ENCODE peak calls at places on chromosome 5, in nine cellular contexts. One of them, this sample, is unnamed.

GRCh38 chr5:133337795-133338445 is 274.4 kb downstream of the FSTL4 start:
- DNase-seq in ACHN: no peak
- DNase-seq in effector memory CD4-positive, alpha-beta T cell: no peak
- DNase-seq in myocyte: no peak
- DNase-seq in stimulated activated naive CD8-positive, alpha-beta T cell treated with anti-CD3 and anti-CD28 coated beads, Interleukin-15, Interleukin-2, amounts not matched to agents 100 U/mL and 50 U/mL, for 24 hours: no peak
- DNase-seq in activated T-helper 1 cell treated with anti-CD3 and anti-CD28 coated beads, Interleukin-12 subunit alpha, Interleukin-12 subunit beta, Interleukin-2, Interleukin-4 antibody, amounts not matched to agents 30 ng/mL and 10 ng/mL and 1 ng/mL, durations not matched to agents 14 hours and 24 hours and 36 hours: no peak
- DNase-seq in astrocyte of the spinal cord: no peak
- DNase-seq in cerebellar cortex: no peak
- DNase-seq in AG08395: no peak
- DNase-seq in this sample: no peak

GRCh38 chr5:79750611-79751510 is 61.2 kb downstream of the CMYA5 start:
- DNase-seq in ACHN: no peak
- DNase-seq in effector memory CD4-positive, alpha-beta T cell: no peak
- DNase-seq in myocyte: no peak
- DNase-seq in stimulated activated naive CD8-positive, alpha-beta T cell treated with anti-CD3 and anti-CD28 coated beads, Interleukin-15, Interleukin-2, amounts not matched to agents 100 U/mL and 50 U/mL, for 24 hours: no peak
- DNase-seq in activated T-helper 1 cell treated with anti-CD3 and anti-CD28 coated beads, Interleukin-12 subunit alpha, Interleukin-12 subunit beta, Interleukin-2, Interleukin-4 antibody, amounts not matched to agents 30 ng/mL and 10 ng/mL and 1 ng/mL, durations not matched to agents 14 hours and 24 hours and 36 hours: no peak
- DNase-seq in astrocyte of the spinal cord: no peak
- DNase-seq in cerebellar cortex: no peak
- DNase-seq in AG08395: no peak
- DNase-seq in this sample: no peak

GRCh38 chr5:40988761-40989510 is 79.6 kb downstream of the C7 start:
- DNase-seq in ACHN: no peak
- DNase-seq in effector memory CD4-positive, alpha-beta T cell: no peak
- DNase-seq in myocyte: no peak
- DNase-seq in stimulated activated naive CD8-positive, alpha-beta T cell treated with anti-CD3 and anti-CD28 coated beads, Interleukin-15, Interleukin-2, amounts not matched to agents 100 U/mL and 50 U/mL, for 24 hours: no peak
- DNase-seq in activated T-helper 1 cell treated with anti-CD3 and anti-CD28 coated beads, Interleukin-12 subunit alpha, Interleukin-12 subunit beta, Interleukin-2, Interleukin-4 antibody, amounts not matched to agents 30 ng/mL and 10 ng/mL and 1 ng/mL, durations not matched to agents 14 hours and 24 hours and 36 hours: no peak
- DNase-seq in astrocyte of the spinal cord: no peak
- DNase-seq in cerebellar cortex: no peak
- DNase-seq in AG08395: no peak
- DNase-seq in this sample: peak

GRCh38 chr5:14742427-14743010 is 78.0 kb downstream of the OTULIN start:
- DNase-seq in ACHN: no peak
- DNase-seq in effector memory CD4-positive, alpha-beta T cell: no peak
- DNase-seq in myocyte: no peak
- DNase-seq in stimulated activated naive CD8-positive, alpha-beta T cell treated with anti-CD3 and anti-CD28 coated beads, Interleukin-15, Interleukin-2, amounts not matched to agents 100 U/mL and 50 U/mL, for 24 hours: no peak
- DNase-seq in activated T-helper 1 cell treated with anti-CD3 and anti-CD28 coated beads, Interleukin-12 subunit alpha, Interleukin-12 subunit beta, Interleukin-2, Interleukin-4 antibody, amounts not matched to agents 30 ng/mL and 10 ng/mL and 1 ng/mL, durations not matched to agents 14 hours and 24 hours and 36 hours: no peak
- DNase-seq in astrocyte of the spinal cord: no peak
- DNase-seq in cerebellar cortex: no peak
- DNase-seq in AG08395: no peak
- DNase-seq in this sample: no peak

GRCh38 chr5:64229163-64229774 is 63.6 kb downstream of the RNF180 start:
- DNase-seq in ACHN: peak
- DNase-seq in effector memory CD4-positive, alpha-beta T cell: no peak
- DNase-seq in myocyte: peak
- DNase-seq in stimulated activated naive CD8-positive, alpha-beta T cell treated with anti-CD3 and anti-CD28 coated beads, Interleukin-15, Interleukin-2, amounts not matched to agents 100 U/mL and 50 U/mL, for 24 hours: no peak
- DNase-seq in activated T-helper 1 cell treated with anti-CD3 and anti-CD28 coated beads, Interleukin-12 subunit alpha, Interleukin-12 subunit beta, Interleukin-2, Interleukin-4 antibody, amounts not matched to agents 30 ng/mL and 10 ng/mL and 1 ng/mL, durations not matched to agents 14 hours and 24 hours and 36 hours: no peak
- DNase-seq in astrocyte of the spinal cord: peak
- DNase-seq in cerebellar cortex: peak
- DNase-seq in AG08395: peak
- DNase-seq in this sample: peak

GRCh38 chr5:170184007-170184687 is 48.6 kb upstream of the C5orf58 start:
- DNase-seq in ACHN: peak
- DNase-seq in effector memory CD4-positive, alpha-beta T cell: no peak
- DNase-seq in myocyte: peak
- DNase-seq in stimulated activated naive CD8-positive, alpha-beta T cell treated with anti-CD3 and anti-CD28 coated beads, Interleukin-15, Interleukin-2, amounts not matched to agents 100 U/mL and 50 U/mL, for 24 hours: peak
- DNase-seq in activated T-helper 1 cell treated with anti-CD3 and anti-CD28 coated beads, Interleukin-12 subunit alpha, Interleukin-12 subunit beta, Interleukin-2, Interleukin-4 antibody, amounts not matched to agents 30 ng/mL and 10 ng/mL and 1 ng/mL, durations not matched to agents 14 hours and 24 hours and 36 hours: peak
- DNase-seq in astrocyte of the spinal cord: peak
- DNase-seq in cerebellar cortex: peak
- DNase-seq in AG08395: peak
- DNase-seq in this sample: peak

GRCh38 chr5:35213608-35214007 is 16.7 kb downstream of the PRLR start:
- DNase-seq in ACHN: no peak
- DNase-seq in effector memory CD4-positive, alpha-beta T cell: no peak
- DNase-seq in myocyte: no peak
- DNase-seq in stimulated activated naive CD8-positive, alpha-beta T cell treated with anti-CD3 and anti-CD28 coated beads, Interleukin-15, Interleukin-2, amounts not matched to agents 100 U/mL and 50 U/mL, for 24 hours: no peak
- DNase-seq in activated T-helper 1 cell treated with anti-CD3 and anti-CD28 coated beads, Interleukin-12 subunit alpha, Interleukin-12 subunit beta, Interleukin-2, Interleukin-4 antibody, amounts not matched to agents 30 ng/mL and 10 ng/mL and 1 ng/mL, durations not matched to agents 14 hours and 24 hours and 36 hours: no peak
- DNase-seq in astrocyte of the spinal cord: peak
- DNase-seq in cerebellar cortex: no peak
- DNase-seq in AG08395: no peak
- DNase-seq in this sample: no peak

GRCh38 chr5:110514030-110514429 is 212.4 kb downstream of the TMEM232 start:
- DNase-seq in ACHN: no peak
- DNase-seq in effector memory CD4-positive, alpha-beta T cell: no peak
- DNase-seq in myocyte: no peak
- DNase-seq in stimulated activated naive CD8-positive, alpha-beta T cell treated with anti-CD3 and anti-CD28 coated beads, Interleukin-15, Interleukin-2, amounts not matched to agents 100 U/mL and 50 U/mL, for 24 hours: no peak
- DNase-seq in activated T-helper 1 cell treated with anti-CD3 and anti-CD28 coated beads, Interleukin-12 subunit alpha, Interleukin-12 subunit beta, Interleukin-2, Interleukin-4 antibody, amounts not matched to agents 30 ng/mL and 10 ng/mL and 1 ng/mL, durations not matched to agents 14 hours and 24 hours and 36 hours: no peak
- DNase-seq in astrocyte of the spinal cord: no peak
- DNase-seq in cerebellar cortex: no peak
- DNase-seq in AG08395: no peak
- DNase-seq in this sample: no peak

GRCh38 chr5:135429326-135429725 is 17.8 kb downstream of the DCANP1 start:
- DNase-seq in ACHN: no peak
- DNase-seq in effector memory CD4-positive, alpha-beta T cell: no peak
- DNase-seq in myocyte: peak
- DNase-seq in stimulated activated naive CD8-positive, alpha-beta T cell treated with anti-CD3 and anti-CD28 coated beads, Interleukin-15, Interleukin-2, amounts not matched to agents 100 U/mL and 50 U/mL, for 24 hours: no peak
- DNase-seq in activated T-helper 1 cell treated with anti-CD3 and anti-CD28 coated beads, Interleukin-12 subunit alpha, Interleukin-12 subunit beta, Interleukin-2, Interleukin-4 antibody, amounts not matched to agents 30 ng/mL and 10 ng/mL and 1 ng/mL, durations not matched to agents 14 hours and 24 hours and 36 hours: no peak
- DNase-seq in astrocyte of the spinal cord: no peak
- DNase-seq in cerebellar cortex: no peak
- DNase-seq in AG08395: no peak
- DNase-seq in this sample: no peak